ENCODE peak calls at places on chromosomes 13 and 19, in eight cellular contexts. M is IMR-90, T is endothelial cell of umbilical vein, Z is tibial nerve, V is lower leg skin, Q is HCT116, B is ovary, P is transverse colon. A is an unnamed sample.

GRCh38 chr13:44294868-44295267 is 78.8 kb upstream of the SERP2 start:
- DNase-seq in M (no peak), T (no peak), Z (no peak), V (no peak), Q (no peak), B (no peak), P (no peak), A (no peak)

GRCh38 chr13:42574435-42575311 is 721 bp downstream of the TNFSF11 start:
- DNase-seq in M (no peak), T (no peak), Z (no peak), V (no peak), Q (no peak), B (no peak), P (no peak), A (no peak)

GRCh38 chr19:50889638-50890037 is 16.4 kb downstream of the KLK2 start:
- DNase-seq in M (no peak), T (no peak), Z (no peak), V (no peak), Q (no peak), B (no peak), P (no peak), A (no peak)

GRCh38 chr13:44388427-44388826 is 14.8 kb downstream of the SERP2 start:
- DNase-seq in M (no peak), T (no peak), Z (no peak), V (no peak), Q (no peak), B (no peak), P (no peak), A (no peak)

GRCh38 chr19:13795595-13796300 is 505 bp downstream of the ZSWIM4 start:
- DNase-seq in M (peak; percentile 28), T (peak; percentile 25), Z (no peak), V (no peak), Q (no peak), B (peak; percentile 61), P (no peak), A (no peak)

GRCh38 chr19:56671613-56671994 is at the start of gene ZNF835:
- DNase-seq in M (no peak), T (no peak), Z (peak; percentile 81), V (peak; percentile 73), Q (no peak), B (peak; percentile 97), P (peak; percentile 87), A (peak; percentile 86)

GRCh38 chr19:51094696-51095279 is 12.1 kb upstream of the KLK14 start:
- DNase-seq in M (no peak), T (peak; percentile 16), Z (no peak), V (no peak), Q (no peak), B (peak; percentile 57), P (no peak), A (no peak)

GRCh38 chr19:40143612-40144011 is 47.6 kb upstream of the MAP3K10 start:
- DNase-seq in M (no peak), T (no peak), Z (no peak), V (no peak), Q (no peak), B (no peak), P (peak; percentile 41), A (no peak)

GRCh38 chr19:58577581-58578429 is 4.7 kb upstream of the MZF1 start:
- DNase-seq in M (no peak), T (no peak), Z (no peak), V (no peak), Q (no peak), B (peak; percentile 31), P (no peak), A (peak; percentile 43)

GRCh38 chr19:24054044-24054935 is 32.7 kb upstream of the ZNF254 start:
- DNase-seq in M (peak; percentile 95), T (no peak), Z (no peak), V (peak; percentile 35), Q (peak; percentile 24), B (no peak), P (no peak), A (no peak)

GRCh38 chr19:29873024-29873800 is 61.4 kb downstream of the CCNE1 start:
- DNase-seq in M (no peak), T (no peak), Z (no peak), V (no peak), Q (no peak), B (peak; percentile 57), P (peak; percentile 49), A (no peak)

GRCh38 chr19:12802267-12803106 is 618 bp downstream of the THSD8 start:
- DNase-seq in M (no peak), T (no peak), Z (no peak), V (no peak), Q (no peak), B (peak; percentile 32), P (no peak), A (no peak)

GRCh38 chr13:99960663-99961440 is 10.7 kb downstream of the ZIC5 start:
- DNase-seq in M (no peak), T (no peak), Z (no peak), V (no peak), Q (no peak), B (no peak), P (no peak), A (no peak)
- TF ChIP-seq POLR2A in M (no peak), T (no peak), Z (no peak), V (no peak), Q (no peak), B (no peak), P (no peak), A (no peak)

GRCh38 chr13:38223093-38223492 is 126.6 kb upstream of the UFM1 start:
- DNase-seq in M (peak; percentile 1), T (peak; percentile 13), Z (no peak), V (no peak), Q (no peak), B (no peak), P (no peak), A (no peak)
- TF ChIP-seq CTCF in M (no peak), T (no peak), Z (no peak), V (no peak), Q (no peak), B (no peak), P (no peak), A (no peak)

GRCh38 chr19:6737873-6738725 is 719 bp upstream of the GPR108 start:
- DNase-seq in M (peak; percentile 80), T (peak; percentile 77), Z (peak; percentile 96), V (peak; percentile 83), Q (no peak), B (peak; percentile 98), P (peak; percentile 97), A (peak; percentile 96)

GRCh38 chr19:6736917-6737283 is 480 bp downstream of the GPR108 start:
- DNase-seq in M (no peak), T (no peak), Z (no peak), V (no peak), Q (no peak), B (no peak), P (no peak), A (no peak)

GRCh38 chr19:6738726-6739389 is 622 bp upstream of the TRIP10 start:
- DNase-seq in M (peak; percentile 8), T (no peak), Z (no peak), V (peak; percentile 51), Q (no peak), B (peak; percentile 75), P (peak; percentile 75), A (peak; percentile 59)

GRCh38 chr19:6736169-6736916 is 1.0 kb downstream of the GPR108 start:
- DNase-seq in M (peak; percentile 87), T (peak; percentile 84), Z (no peak), V (peak; percentile 77), Q (peak; percentile 81), B (peak; percentile 78), P (peak; percentile 84), A (peak; percentile 82)

DNA sequence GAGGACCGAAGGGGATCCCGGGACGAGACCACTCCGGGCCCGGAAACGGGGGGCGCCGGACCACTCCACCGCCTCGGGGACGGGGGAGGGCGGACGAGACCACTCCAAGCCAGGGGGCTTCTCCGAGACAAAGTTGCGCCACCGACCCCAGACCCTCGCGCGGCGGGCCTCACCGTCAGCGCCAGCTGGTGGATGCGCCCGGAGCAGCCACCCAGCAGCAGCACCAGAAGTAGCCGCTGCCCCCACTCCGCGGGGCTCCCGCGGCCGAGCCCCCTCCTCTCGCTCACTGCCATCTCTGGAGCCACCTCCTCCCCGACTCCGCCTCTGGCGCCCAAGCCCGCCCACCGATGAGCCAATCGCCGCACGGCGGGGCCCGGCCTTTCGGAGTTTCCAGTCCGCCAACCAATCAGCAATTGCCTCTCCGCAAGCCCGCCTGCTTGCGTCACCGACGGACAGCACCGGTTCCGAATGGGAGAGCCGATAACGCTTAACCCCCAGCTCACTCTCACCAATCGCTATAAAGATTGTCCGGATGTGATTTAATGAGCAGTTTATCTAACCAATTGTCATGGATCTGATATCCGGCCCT is at the start of gene GPR108:
- DNase-seq in M (peak; percentile 100), T (peak; percentile 100), Z (peak; percentile 99), V (peak; percentile 100), Q (peak; percentile 100), B (peak; percentile 99), P (peak; percentile 100), A (peak; percentile 99)
- TF ChIP-seq POLR2A in M (no peak), T (peak; percentile 51), Z (peak; percentile 49), V (no peak), Q (no peak), B (peak; percentile 57), P (peak; percentile 65), A (peak; percentile 65)

GRCh38 chr13:110957181-110957884 is 42.5 kb upstream of the ANKRD10 start:
- DNase-seq in M (peak; percentile 16), T (no peak), Z (no peak), V (no peak), Q (peak; percentile 69), B (no peak), P (no peak), A (no peak)
- TF ChIP-seq CTCF in M (peak; percentile 19), T (no peak), Z (no peak), V (no peak), Q (peak; percentile 52), B (no peak), P (no peak), A (no peak)

GRCh38 chr19:10876459-10877240 is 5.3 kb downstream of the CARM1 start:
- DNase-seq in M (no peak), T (no peak), Z (no peak), V (peak; percentile 34), Q (no peak), B (no peak), P (peak; percentile 44), A (no peak)
- TF ChIP-seq POLR2A in M (no peak), T (no peak), Z (no peak), V (no peak), Q (no peak), B (no peak), P (no peak), A (no peak)

DNA sequence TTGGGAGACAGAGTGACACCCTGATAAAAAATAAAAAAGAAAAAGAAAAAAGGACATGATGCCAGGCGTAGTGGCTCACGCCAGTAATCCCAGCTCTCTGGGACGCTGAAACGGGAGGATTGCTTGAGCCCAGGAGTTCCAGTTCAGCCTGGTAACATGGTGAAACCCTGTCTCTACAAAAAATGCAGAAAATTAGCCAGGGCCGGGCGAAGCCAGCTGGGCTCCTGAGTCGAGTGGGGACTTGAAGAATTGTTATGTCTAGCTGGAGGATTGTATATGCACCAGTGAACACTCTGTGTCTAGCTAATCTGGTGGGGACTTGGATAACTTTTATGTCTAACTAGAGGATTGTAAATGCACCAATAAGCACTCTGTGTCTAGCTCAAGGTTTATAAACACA is 32.3 kb downstream of the TMPRSS9 start:
- DNase-seq in M (no peak), T (no peak), Z (no peak), V (no peak), Q (no peak), B (no peak), P (no peak), A (no peak)
- TF ChIP-seq CTCF in M (no peak), T (no peak), Z (no peak), V (no peak), Q (no peak), B (no peak), P (no peak), A (no peak)

GRCh38 chr13:40591091-40591490 is 75.3 kb downstream of the FOXO1 start:
- DNase-seq in M (no peak), T (no peak), Z (no peak), V (no peak), Q (no peak), B (no peak), P (no peak), A (no peak)
- TF ChIP-seq POLR2A in M (no peak), T (no peak), Z (no peak), V (no peak), Q (no peak), B (no peak), P (no peak), A (no peak)

A was measured in right lobe of liver.